ENCODE peak calls at places on chromosomes 7 and 10, in five cellular contexts. F is HFFc6; E is progenitor cell of endocrine pancreas; M is right lobe of liver; K is stimulated activated CD8-positive, alpha-beta memory T cell treated with anti-CD3 and anti-CD28 coated beads, Interleukin-15, amount 100 ng/mL, for 1 hour. P is an unnamed sample.

GRCh38 chr7:139822855-139823254 is 6.2 kb upstream of the TBXAS1 start:
- DNase-seq in E (no peak), F (no peak), M (no peak), K (no peak), P (no peak)

GRCh38 chr10:97412891-97413304 is 11.8 kb upstream of the RRP12 start:
- DNase-seq in F (no peak), E (no peak), K (no peak), M (no peak), P (no peak)

GRCh38 chr10:63711361-63711760 is 190.2 kb downstream of the REEP3 start:
- DNase-seq in K (no peak), M (peak), F (no peak), E (no peak), P (no peak)

GRCh38 chr10:88465765-88466164 is 117.4 kb downstream of the RNLS start:
- DNase-seq in F (no peak), K (no peak), E (no peak), M (no peak), P (no peak)

GRCh38 chr10:12432402-12433189 is 83.2 kb downstream of the CAMK1D start:
- DNase-seq in E (no peak), K (no peak), F (no peak), M (no peak), P (no peak)

GRCh38 chr10:127878474-127879055 is 14.2 kb downstream of the CLRN3 start:
- DNase-seq in F (no peak), K (no peak), M (no peak), E (no peak), P (no peak)

GRCh38 chr10:16341637-16342036 is 95.2 kb upstream of the PTER start:
- DNase-seq in F (no peak), M (no peak), K (no peak), E (no peak), P (no peak)

GRCh38 chr10:100509241-100509640 is 10.4 kb downstream of the SEC31B start:
- DNase-seq in M (no peak), F (no peak), K (peak), E (no peak), P (no peak)

GRCh38 chr7:157499835-157500153 is 163.0 kb downstream of the DNAJB6 start:
- DNase-seq in M (no peak), E (no peak), F (no peak), K (no peak), P (no peak)

GRCh38 chr7:45646996-45647411 is 72.8 kb downstream of the ADCY1 start:
- DNase-seq in M (peak), F (peak), E (no peak), K (no peak), P (no peak)

GRCh38 chr10:49385939-49386922 is 9.7 kb downstream of the DRGX start:
- DNase-seq in K (no peak), E (no peak), M (no peak), F (peak), P (no peak)

GRCh38 chr7:134695321-134695860 is 48.7 kb downstream of the BPGM start:
- DNase-seq in K (no peak), E (no peak), F (peak), M (no peak), P (peak)

GRCh38 chr7:81140206-81140605 is 221.4 kb upstream of the SEMA3C start:
- DNase-seq in M (no peak), E (no peak), F (no peak), K (no peak), P (no peak)

GRCh38 chr10:29266641-29267040 is 22.2 kb upstream of the LYZL1 start:
- DNase-seq in F (no peak), M (peak), K (no peak), E (no peak), P (no peak)